ENCODE peak calls at places on chromosome 4, in five cellular contexts. D is K562, C is H1, K is GM12878, J is HepG2. H is an unnamed sample.

GRCh38 chr4:125719987-125720386 is 405.2 kb downstream of the FAT4 start:
- DNase-seq in D (no peak), C (no peak), K (no peak), J (peak; percentile 53), H (peak; percentile 53)

GRCh38 chr4:40630335-40631021 is 814 bp upstream of the RBM47 start:
- DNase-seq in D (no peak), C (peak; percentile 51), K (peak; percentile 68), J (no peak), H (peak; percentile 26)

GRCh38 chr4:71472946-71473345 is 134.1 kb downstream of the SLC4A4 start:
- DNase-seq in D (no peak), C (no peak), K (no peak), J (no peak), H (no peak)

GRCh38 chr4:82447886-82448285 is 17.5 kb downstream of the ENOPH1 start:
- DNase-seq in D (no peak), C (no peak), K (no peak), J (no peak), H (no peak)

GRCh38 chr4:24489870-24490269 is 94.5 kb downstream of the DHX15 start:
- DNase-seq in D (no peak), C (no peak), K (no peak), J (no peak), H (no peak)

GRCh38 chr4:71417150-71417549 is 78.3 kb downstream of the SLC4A4 start:
- DNase-seq in D (no peak), C (no peak), K (no peak), J (no peak), H (no peak)

GRCh38 chr4:111675746-111676145 is 469.5 kb upstream of the FAM241A start:
- DNase-seq in D (no peak), C (no peak), K (no peak), J (no peak), H (no peak)

GRCh38 chr4:155924637-155925036 is 21.1 kb downstream of the TDO2 start:
- DNase-seq in D (no peak), C (no peak), K (no peak), J (no peak), H (no peak)

GRCh38 chr4:139229534-139230039 is 50.4 kb downstream of the MGARP start:
- DNase-seq in D (peak; percentile 29), C (no peak), K (no peak), J (peak; percentile 50), H (peak; percentile 50)

GRCh38 chr4:185346975-185347601 is 48.6 kb downstream of the LRP2BP start:
- DNase-seq in D (no peak), C (no peak), K (no peak), J (no peak), H (no peak)

GRCh38 chr4:142549726-142550463 is 296.2 kb downstream of the INPP4B start:
- DNase-seq in D (no peak), C (no peak), K (no peak), J (no peak), H (peak; percentile 97)

GRCh38 chr4:163330828-163331628 is 1.4 kb downstream of the NPY1R start:
- DNase-seq in D (no peak), C (no peak), K (no peak), J (no peak), H (no peak)

GRCh38 chr4:163335384-163335783 is 3.0 kb upstream of the NPY1R start:
- DNase-seq in D (no peak), C (no peak), K (no peak), J (no peak), H (no peak)

GRCh38 chr4:163332526-163333405 is at the start of gene NPY1R:
- DNase-seq in D (peak; percentile 46), C (peak; percentile 46), K (peak; percentile 1), J (peak; percentile 24), H (peak; percentile 34)

DNA sequence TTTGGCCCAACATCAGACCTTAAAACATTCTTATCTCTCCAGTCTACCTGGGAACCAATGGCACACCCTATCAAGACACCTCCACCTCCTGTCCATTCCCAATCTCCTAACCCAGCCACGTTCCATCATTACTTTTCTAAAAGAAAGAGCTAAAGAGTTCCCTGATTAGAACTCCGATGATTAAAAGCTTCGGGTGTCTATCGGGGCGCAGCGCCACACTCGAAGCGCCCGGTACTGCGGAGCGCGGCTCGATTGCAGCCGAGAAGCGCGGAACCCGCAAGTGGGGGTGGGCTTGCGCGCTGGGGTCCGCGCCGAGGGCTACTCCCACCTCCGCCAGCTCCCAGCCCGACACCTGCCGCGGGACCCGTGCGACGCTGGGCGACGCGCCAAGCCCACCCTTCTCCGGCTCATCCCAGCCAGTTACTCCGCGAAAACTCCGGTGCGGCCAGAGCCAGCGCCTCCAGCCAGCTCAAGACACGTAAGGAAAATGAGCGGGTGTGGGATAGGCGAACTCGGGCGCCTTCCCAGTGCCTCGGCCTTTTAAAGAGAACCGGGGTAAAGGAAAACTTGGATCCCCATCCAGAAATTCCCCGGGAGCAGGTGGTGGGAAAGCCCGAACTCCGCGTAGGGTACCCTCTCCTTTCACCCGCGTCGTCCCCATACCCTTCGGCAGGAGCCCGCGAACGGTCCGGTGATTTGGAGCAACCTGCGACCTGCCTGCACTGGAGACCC is 601 bp downstream of the NPY1R start:
- DNase-seq in D (no peak), C (no peak), K (no peak), J (no peak), H (no peak)
- H3K9ac ChIP-seq in D (no peak overlapping the region), C (peak overlapping the region; percentile 64), K (no peak overlapping the region), J (no peak overlapping the region), H (no peak overlapping the region)

GRCh38 chr4:118352843-118353373 is at the start of gene PRSS12:
- DNase-seq in D (peak; percentile 42), C (peak; percentile 57), K (no peak), J (peak; percentile 28), H (peak; percentile 57)
- TF ChIP-seq ATF3 in D (no peak), C (no peak), K (no peak), J (no peak), H (no peak)

GRCh38 chr4:147056951-147057630 is 111.4 kb upstream of the TTC29 start:
- DNase-seq in D (no peak), C (no peak), K (no peak), J (no peak), H (no peak)
- H3K9ac ChIP-seq in D (peak overlapping the region; percentile 31), C (no peak overlapping the region), K (no peak overlapping the region), J (no peak overlapping the region), H (no peak overlapping the region)

GRCh38 chr4:78254893-78255292 is 197.8 kb downstream of the FRAS1 start:
- DNase-seq in D (no peak), C (no peak), K (no peak), J (no peak), H (no peak)
- TF ChIP-seq ATF3 in D (no peak), C (no peak), K (no peak), J (no peak), H (no peak)

GRCh38 chr4:120948382-120948781 is 25.9 kb upstream of the PRDM5 start:
- DNase-seq in D (no peak), C (no peak), K (no peak), J (no peak), H (peak; percentile 7)
- H3K9ac ChIP-seq in D (no peak overlapping the region), C (no peak overlapping the region), K (no peak overlapping the region), J (no peak overlapping the region), H (no peak overlapping the region)

GRCh38 chr4:74433541-74434172 is 11.3 kb upstream of the AREG start:
- DNase-seq in D (no peak), C (no peak), K (no peak), J (peak; percentile 69), H (no peak)
- TF ChIP-seq ATF3 in D (no peak), C (no peak), K (no peak), J (no peak), H (no peak)

H was measured in HCT116.